ENCODE peak calls at places on chromosomes 16 and 17, in ten cellular contexts. E, H, I, X, M, R, D, W, Y and P are unnamed samples.

GRCh38 chr17:9987779-9988585 is 82.9 kb upstream of the RCVRN start:
- DNase-seq in H (peak), M (peak), Y (peak), I (no peak), X (no peak), W (no peak), D (peak), R (peak), E (no peak), P (peak)

GRCh38 chr16:57377080-57377841 is 5.0 kb downstream of the CX3CL1 start:
- DNase-seq in E (no peak), I (no peak), X (no peak), H (no peak), D (peak), W (no peak), M (no peak), Y (no peak), R (peak), P (no peak)

GRCh38 chr17:7045492-7046126 is 1.7 kb upstream of the SLC16A11 start:
- DNase-seq in H (no peak), W (no peak), E (no peak), M (no peak), I (no peak), R (peak), D (peak), X (peak), Y (peak), P (peak)

GRCh38 chr17:79022507-79022991 is 1.4 kb upstream of the C1QTNF1 start:
- DNase-seq in M (peak), H (no peak), Y (no peak), R (no peak), I (no peak), X (no peak), E (peak), D (no peak), W (no peak), P (no peak)

GRCh38 chr17:58318065-58318481 is 10.5 kb downstream of the TSPOAP1 start:
- DNase-seq in R (no peak), Y (peak), I (no peak), W (no peak), X (no peak), E (no peak), M (peak), D (no peak), H (no peak), P (no peak)

GRCh38 chr16:20873331-20873730 is 26.8 kb downstream of the DCUN1D3 start:
- DNase-seq in Y (no peak), I (no peak), H (no peak), R (no peak), M (no peak), X (no peak), D (no peak), W (no peak), E (no peak), P (no peak)

GRCh38 chr16:56910654-56911539 is 21.0 kb upstream of the HERPUD1 start:
- DNase-seq in X (no peak), Y (no peak), M (no peak), I (no peak), R (no peak), H (no peak), D (peak), W (no peak), E (no peak), P (peak)

GRCh38 chr16:47847220-47847970 is 308.4 kb downstream of the ABCC12 start:
- DNase-seq in Y (no peak), R (peak), M (no peak), E (no peak), X (no peak), H (no peak), D (no peak), W (no peak), I (no peak), P (no peak)

GRCh38 chr16:426115-426905 is 861 bp downstream of the RAB11FIP3 start:
- DNase-seq in R (no peak), E (no peak), M (peak), I (no peak), Y (no peak), W (no peak), X (no peak), H (no peak), D (peak), P (no peak)

GRCh38 chr17:82449136-82449882 is 1.2 kb downstream of the CYBC1 start:
- DNase-seq in R (no peak), M (no peak), H (peak), D (no peak), W (no peak), I (no peak), Y (peak), X (no peak), E (no peak), P (no peak)

GRCh38 chr16:85479972-85480726 is 133.0 kb upstream of the GSE1 start:
- DNase-seq in E (no peak), X (no peak), Y (no peak), D (no peak), W (no peak), I (no peak), R (peak), M (no peak), H (no peak), P (no peak)

GRCh38 chr16:19130852-19131808 is 17.4 kb downstream of the ITPRIPL2 start:
- DNase-seq in H (no peak), E (no peak), D (peak), X (no peak), W (no peak), R (peak), Y (no peak), M (peak), I (no peak), P (peak)